ENCODE peak calls at places on chromosome 4, in ten cellular contexts. A, R, O, Z, I, D, V, F, M and B are unnamed samples.

GRCh38 chr4:84878090-84878489 is 88.4 kb downstream of the WDFY3 start:
- DNase-seq in A (peak; percentile 74), R (no peak), O (no peak), Z (no peak), I (no peak), D (no peak), V (no peak), F (peak; percentile 90), M (peak; percentile 90), B (no peak)

GRCh38 chr4:178306565-178306964 is 864.3 kb upstream of the AGA start:
- DNase-seq in A (peak; percentile 30), R (no peak), O (no peak), Z (no peak), I (no peak), D (no peak), V (no peak), F (no peak), M (no peak), B (no peak)

GRCh38 chr4:141283152-141283551 is 62.5 kb downstream of the ZNF330 start:
- DNase-seq in A (no peak), R (no peak), O (no peak), Z (no peak), I (no peak), D (no peak), V (no peak), F (no peak), M (no peak), B (no peak)

GRCh38 chr4:6888506-6889071 is 21.0 kb upstream of the TBC1D14 start:
- DNase-seq in A (no peak), R (no peak), O (no peak), Z (no peak), I (no peak), D (no peak), V (no peak), F (no peak), M (no peak), B (no peak)

GRCh38 chr4:27178066-27178465 is 317.4 kb downstream of the STIM2 start:
- DNase-seq in A (no peak), R (no peak), O (no peak), Z (no peak), I (no peak), D (no peak), V (no peak), F (peak; percentile 54), M (peak; percentile 7), B (no peak)

GRCh38 chr4:92122911-92123310 is 180.9 kb upstream of the GRID2 start:
- DNase-seq in A (no peak), R (no peak), O (no peak), Z (no peak), I (no peak), D (no peak), V (no peak), F (no peak), M (no peak), B (no peak)

GRCh38 chr4:2696423-2696822 is 59.7 kb downstream of the TNIP2 start:
- DNase-seq in A (no peak), R (no peak), O (no peak), Z (no peak), I (no peak), D (no peak), V (no peak), F (no peak), M (no peak), B (no peak)

GRCh38 chr4:134160211-134160610 is 41.4 kb downstream of the PABPC4L start:
- DNase-seq in A (no peak), R (no peak), O (no peak), Z (no peak), I (no peak), D (no peak), V (no peak), F (no peak), M (no peak), B (no peak)

GRCh38 chr4:905485-906214 is 26.5 kb downstream of the GAK start:
- DNase-seq in A (peak; percentile 23), R (no peak), O (no peak), Z (no peak), I (no peak), D (no peak), V (no peak), F (no peak), M (no peak), B (no peak)

GRCh38 chr4:8850074-8850829 is 21.4 kb downstream of the HMX1 start:
- DNase-seq in A (no peak), R (no peak), O (no peak), Z (no peak), I (no peak), D (no peak), V (no peak), F (no peak), M (no peak), B (no peak)

GRCh38 chr4:114318309-114318708 is 280.3 kb upstream of the UGT8 start:
- DNase-seq in A (no peak), R (no peak), O (no peak), Z (no peak), I (no peak), D (no peak), V (no peak), F (no peak), M (peak; percentile 47), B (no peak)

GRCh38 chr4:113452868-113453620 is 308.5 kb downstream of the CAMK2D start:
- DNase-seq in A (peak; percentile 84), R (no peak), O (no peak), Z (no peak), I (no peak), D (no peak), V (no peak), F (no peak), M (peak; percentile 32), B (no peak)

GRCh38 chr4:48375651-48376291 is 34.4 kb downstream of the SLAIN2 start:
- DNase-seq in A (peak; percentile 89), R (no peak), O (no peak), Z (no peak), I (no peak), D (no peak), V (peak; percentile 9), F (peak; percentile 80), M (peak; percentile 92), B (no peak)

GRCh38 chr4:1300466-1301455 is 11.1 kb downstream of the MAEA start:
- DNase-seq in A (peak; percentile 25), R (no peak), O (peak; percentile 32), Z (peak; percentile 10), I (no peak), D (no peak), V (no peak), F (peak; percentile 64), M (peak; percentile 30), B (peak; percentile 44)

GRCh38 chr4:101191302-101192098 is 155.8 kb downstream of the PPP3CA start:
- DNase-seq in A (peak; percentile 91), R (no peak), O (no peak), Z (peak; percentile 47), I (no peak), D (no peak), V (no peak), F (peak; percentile 73), M (peak; percentile 89), B (no peak)

GRCh38 chr4:155571184-155571944 is 95.3 kb upstream of the GUCY1A1 start:
- DNase-seq in A (no peak), R (no peak), O (no peak), Z (peak; percentile 59), I (no peak), D (no peak), V (no peak), F (peak; percentile 14), M (no peak), B (no peak)

GRCh38 chr4:138751290-138751689 is 264.3 kb upstream of the NOCT start:
- DNase-seq in A (peak; percentile 14), R (no peak), O (no peak), Z (no peak), I (no peak), D (no peak), V (no peak), F (peak; percentile 84), M (peak; percentile 50), B (no peak)

GRCh38 chr4:71231073-71231752 is 107.6 kb upstream of the SLC4A4 start:
- DNase-seq in A (peak; percentile 42), R (peak; percentile 67), O (no peak), Z (no peak), I (no peak), D (no peak), V (no peak), F (peak; percentile 67), M (peak; percentile 69), B (no peak)

GRCh38 chr4:71992571-71992970 is 39.2 kb upstream of the NPFFR2 start:
- DNase-seq in A (peak; percentile 56), R (no peak), O (no peak), Z (no peak), I (no peak), D (no peak), V (no peak), F (no peak), M (no peak), B (no peak)

GRCh38 chr4:149715822-149716585 is 99.6 kb downstream of the IQCM start:
- DNase-seq in A (no peak), R (no peak), O (no peak), Z (no peak), I (no peak), D (no peak), V (no peak), F (no peak), M (no peak), B (no peak)

GRCh38 chr4:54746228-54746627 is 88.5 kb downstream of the KIT start:
- DNase-seq in A (peak; percentile 68), R (no peak), O (no peak), Z (no peak), I (no peak), D (no peak), V (no peak), F (peak; percentile 43), M (peak; percentile 85), B (no peak)